ENCODE peak calls at places on chromosomes 6 and 20, in eight cellular contexts. One of them, this sample, is unnamed.

GRCh38 chr6:88520020-88520338 is 353.8 kb upstream of the CNR1 start:
- DNase-seq in HT1080: no peak
- DNase-seq in small intestine: no peak
- DNase-seq in OCI-LY7: no peak
- DNase-seq in right cardiac atrium: no peak
- DNase-seq in lower lobe of right lung: no peak
- DNase-seq in HFF-Myc: no peak
- DNase-seq in HTR-8/SVneo: no peak
- DNase-seq in this sample: no peak

GRCh38 chr6:44512868-44513641 is 125.5 kb downstream of the CDC5L start:
- DNase-seq in HT1080: peak
- DNase-seq in small intestine: peak
- DNase-seq in OCI-LY7: peak
- DNase-seq in right cardiac atrium: no peak
- DNase-seq in lower lobe of right lung: no peak
- DNase-seq in HFF-Myc: no peak
- DNase-seq in HTR-8/SVneo: no peak
- DNase-seq in this sample: no peak

GRCh38 chr6:152635949-152636674 is 1.1 kb downstream of the SYNE1 start:
- DNase-seq in HT1080: no peak
- DNase-seq in small intestine: no peak
- DNase-seq in OCI-LY7: peak
- DNase-seq in right cardiac atrium: peak
- DNase-seq in lower lobe of right lung: peak
- DNase-seq in HFF-Myc: no peak
- DNase-seq in HTR-8/SVneo: no peak
- DNase-seq in this sample: peak

GRCh38 chr20:63858393-63859165 is 2.7 kb upstream of the ABHD16B start:
- DNase-seq in HT1080: peak
- DNase-seq in small intestine: no peak
- DNase-seq in OCI-LY7: peak
- DNase-seq in right cardiac atrium: peak
- DNase-seq in lower lobe of right lung: no peak
- DNase-seq in HFF-Myc: no peak
- DNase-seq in HTR-8/SVneo: peak
- DNase-seq in this sample: peak

GRCh38 chr6:105272783-105273182 is 93.0 kb upstream of the POPDC3 start:
- DNase-seq in HT1080: peak
- DNase-seq in small intestine: peak
- DNase-seq in OCI-LY7: no peak
- DNase-seq in right cardiac atrium: no peak
- DNase-seq in lower lobe of right lung: no peak
- DNase-seq in HFF-Myc: no peak
- DNase-seq in HTR-8/SVneo: no peak
- DNase-seq in this sample: no peak

GRCh38 chr6:101435028-101435427 is 41.5 kb downstream of the GRIK2 start:
- DNase-seq in HT1080: no peak
- DNase-seq in small intestine: no peak
- DNase-seq in OCI-LY7: no peak
- DNase-seq in right cardiac atrium: no peak
- DNase-seq in lower lobe of right lung: no peak
- DNase-seq in HFF-Myc: no peak
- DNase-seq in HTR-8/SVneo: no peak
- DNase-seq in this sample: no peak

GRCh38 chr6:105781905-105782304 is 304.2 kb upstream of the PRDM1 start:
- DNase-seq in HT1080: no peak
- DNase-seq in small intestine: no peak
- DNase-seq in OCI-LY7: no peak
- DNase-seq in right cardiac atrium: no peak
- DNase-seq in lower lobe of right lung: no peak
- DNase-seq in HFF-Myc: no peak
- DNase-seq in HTR-8/SVneo: no peak
- DNase-seq in this sample: no peak

GRCh38 chr6:48983377-48983776 is 479.7 kb downstream of the MMUT start:
- DNase-seq in HT1080: no peak
- DNase-seq in small intestine: no peak
- DNase-seq in OCI-LY7: no peak
- DNase-seq in right cardiac atrium: peak
- DNase-seq in lower lobe of right lung: no peak
- DNase-seq in HFF-Myc: no peak
- DNase-seq in HTR-8/SVneo: no peak
- DNase-seq in this sample: no peak

GRCh38 chr20:38094373-38094775 is 60.8 kb downstream of the RPRD1B start:
- DNase-seq in HT1080: peak
- DNase-seq in small intestine: peak
- DNase-seq in OCI-LY7: peak
- DNase-seq in right cardiac atrium: no peak
- DNase-seq in lower lobe of right lung: no peak
- DNase-seq in HFF-Myc: no peak
- DNase-seq in HTR-8/SVneo: peak
- DNase-seq in this sample: no peak

GRCh38 chr20:54228841-54229240 is 21.0 kb downstream of the PFDN4 start:
- DNase-seq in HT1080: no peak
- DNase-seq in small intestine: no peak
- DNase-seq in OCI-LY7: no peak
- DNase-seq in right cardiac atrium: no peak
- DNase-seq in lower lobe of right lung: no peak
- DNase-seq in HFF-Myc: no peak
- DNase-seq in HTR-8/SVneo: no peak
- DNase-seq in this sample: no peak